ENCODE peak calls at places on chromosomes 16 and 17, in seven cellular contexts. E is suprapubic skin, N is prostate gland, L is stomach, Y is breast epithelium, F is endothelial cell of umbilical vein, H is HL-60. J is an unnamed sample.

GRCh38 chr17:59435238-59435637 is 103.8 kb downstream of the YPEL2 start:
- DNase-seq in N (no peak), F (peak), L (no peak), Y (no peak), E (no peak), H (no peak), J (no peak)

GRCh38 chr17:35889818-35890773 is 9.9 kb upstream of the CCL5 start:
- DNase-seq in F (peak), N (no peak), H (no peak), E (no peak), L (peak), Y (no peak), J (no peak)

GRCh38 chr17:72863511-72864175 is 228.8 kb downstream of the SLC39A11 start:
- DNase-seq in L (no peak), F (no peak), N (no peak), Y (no peak), H (no peak), E (no peak), J (no peak)

GRCh38 chr16:49094471-49094870 is 187.2 kb downstream of the CBLN1 start:
- DNase-seq in Y (no peak), L (no peak), N (no peak), F (no peak), E (no peak), H (no peak), J (no peak)

GRCh38 chr16:10663146-10663545 is 31.6 kb downstream of the TEKT5 start:
- DNase-seq in H (no peak), F (no peak), E (no peak), N (no peak), Y (no peak), L (no peak), J (no peak)

GRCh38 chr16:87086156-87086555 is 231.0 kb downstream of the C16orf95 start:
- DNase-seq in N (no peak), Y (no peak), L (no peak), H (no peak), E (no peak), F (no peak), J (no peak)

GRCh38 chr16:29898786-29899515 is 399 bp downstream of the SEZ6L2 start:
- DNase-seq in Y (no peak), N (no peak), L (peak), H (no peak), E (no peak), F (no peak), J (no peak)

GRCh38 chr16:12874135-12874534 is 27.3 kb upstream of the SHISA9 start:
- DNase-seq in F (peak), L (no peak), H (no peak), N (no peak), Y (no peak), E (no peak), J (no peak)

GRCh38 chr17:55089955-55090573 is 121.5 kb downstream of the STXBP4 start:
- DNase-seq in N (no peak), F (no peak), L (no peak), E (no peak), H (no peak), Y (no peak), J (no peak)

GRCh38 chr17:76078859-76079576 is at the start of gene ZACN:
- DNase-seq in E (no peak), N (no peak), F (no peak), H (no peak), Y (no peak), L (no peak), J (no peak)

GRCh38 chr16:74767749-74768148 is 6.9 kb downstream of the FA2H start:
- DNase-seq in E (peak), F (no peak), Y (no peak), H (no peak), N (no peak), L (no peak), J (peak)

GRCh38 chr16:69306031-69306430 is 5.1 kb upstream of the VPS4A start:
- DNase-seq in F (no peak), N (no peak), E (no peak), Y (no peak), L (no peak), H (no peak), J (no peak)

GRCh38 chr17:46984892-46985291 is 5.8 kb upstream of the RPRML start:
- DNase-seq in N (no peak), H (no peak), F (peak), L (peak), Y (no peak), E (no peak), J (no peak)

GRCh38 chr17:59427996-59428395 is 96.5 kb downstream of the YPEL2 start:
- DNase-seq in E (no peak), F (peak), L (no peak), H (no peak), N (no peak), Y (no peak), J (no peak)

GRCh38 chr17:17474341-17474740 is 2.5 kb upstream of the MED9 start:
- DNase-seq in F (no peak), N (no peak), H (no peak), Y (no peak), L (no peak), E (no peak), J (peak)

GRCh38 chr16:30948087-30948955 is 547 bp upstream of the ORAI3 start:
- DNase-seq in F (peak), N (peak), Y (peak), L (peak), H (no peak), E (no peak), J (peak)

GRCh38 chr17:73271078-73271477 is 9.4 kb upstream of the CPSF4L start:
- DNase-seq in L (no peak), E (no peak), Y (no peak), F (no peak), N (no peak), H (peak), J (no peak)

DNA sequence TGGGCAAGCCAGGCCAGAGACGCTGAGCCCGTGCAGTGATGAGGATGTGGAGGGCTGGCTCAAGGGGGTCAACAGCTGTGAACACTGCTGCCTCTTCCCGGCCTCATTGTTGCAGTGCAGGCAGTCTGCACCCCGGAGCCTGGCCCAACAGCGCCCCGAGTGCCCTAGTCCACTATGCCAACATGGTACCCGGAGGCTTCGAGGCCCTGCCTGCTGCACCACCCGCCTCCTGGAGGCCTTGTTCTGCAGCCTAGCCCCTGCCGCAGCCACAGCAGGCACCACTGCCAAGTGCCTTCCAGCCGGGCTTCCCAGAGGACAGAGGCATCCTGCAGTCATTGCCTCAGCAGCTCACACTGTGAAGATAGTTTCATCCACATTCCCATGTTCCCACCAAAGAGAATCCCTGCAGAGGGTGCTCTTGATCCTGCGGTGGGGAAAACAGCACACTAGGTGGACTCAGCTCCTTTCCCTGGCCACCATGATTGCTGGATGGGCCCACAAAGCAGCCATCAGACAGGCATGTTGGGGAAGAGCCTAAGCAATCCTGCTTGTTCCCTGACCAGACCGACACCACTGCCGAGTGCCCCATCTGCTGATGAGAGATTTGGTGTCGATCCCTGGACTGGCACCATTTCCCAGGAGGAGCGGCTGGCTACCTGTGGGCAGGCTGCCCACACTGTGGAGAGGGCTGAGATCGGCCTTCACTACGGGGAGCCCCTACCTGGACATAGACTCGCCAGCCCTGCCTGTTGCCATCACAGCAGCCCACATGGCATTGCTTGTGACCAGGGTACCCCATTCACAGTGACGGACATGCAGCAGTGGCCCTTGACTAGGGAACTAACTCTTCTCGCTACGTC is 44.9 kb downstream of the USP22 start:
- DNase-seq in L (no peak), E (no peak), N (no peak), Y (no peak), H (no peak), F (no peak), J (peak)
- TF ChIP-seq POLR2AphosphoS5 in L (no peak), E (no peak), N (no peak), Y (no peak), H (no peak), F (no peak), J (no peak)

GRCh38 chr17:43787728-43788127 is 7.5 kb downstream of the CFAP97D1 start:
- DNase-seq in Y (no peak), N (no peak), F (no peak), L (no peak), E (no peak), H (no peak), J (no peak)

GRCh38 chr17:43782903-43783462 is 2.7 kb downstream of the CFAP97D1 start:
- DNase-seq in Y (no peak), E (no peak), F (no peak), N (no peak), L (no peak), H (no peak), J (no peak)

GRCh38 chr17:43780135-43780534 is at the start of gene CFAP97D1:
- DNase-seq in L (no peak), H (no peak), Y (no peak), E (no peak), N (no peak), F (no peak), J (peak)

GRCh38 chr17:43784068-43784467 is 3.8 kb downstream of the CFAP97D1 start:
- DNase-seq in H (no peak), N (no peak), L (no peak), F (no peak), E (no peak), Y (no peak), J (no peak)

GRCh38 chr17:43784628-43785101 is 4.4 kb downstream of the CFAP97D1 start:
- DNase-seq in Y (no peak), H (no peak), F (no peak), L (no peak), E (no peak), N (no peak), J (no peak)
- H3K27ac ChIP-seq in Y (no peak), H (no peak), F (no peak), L (no peak), E (no peak), N (no peak), J (no peak)

DNA sequence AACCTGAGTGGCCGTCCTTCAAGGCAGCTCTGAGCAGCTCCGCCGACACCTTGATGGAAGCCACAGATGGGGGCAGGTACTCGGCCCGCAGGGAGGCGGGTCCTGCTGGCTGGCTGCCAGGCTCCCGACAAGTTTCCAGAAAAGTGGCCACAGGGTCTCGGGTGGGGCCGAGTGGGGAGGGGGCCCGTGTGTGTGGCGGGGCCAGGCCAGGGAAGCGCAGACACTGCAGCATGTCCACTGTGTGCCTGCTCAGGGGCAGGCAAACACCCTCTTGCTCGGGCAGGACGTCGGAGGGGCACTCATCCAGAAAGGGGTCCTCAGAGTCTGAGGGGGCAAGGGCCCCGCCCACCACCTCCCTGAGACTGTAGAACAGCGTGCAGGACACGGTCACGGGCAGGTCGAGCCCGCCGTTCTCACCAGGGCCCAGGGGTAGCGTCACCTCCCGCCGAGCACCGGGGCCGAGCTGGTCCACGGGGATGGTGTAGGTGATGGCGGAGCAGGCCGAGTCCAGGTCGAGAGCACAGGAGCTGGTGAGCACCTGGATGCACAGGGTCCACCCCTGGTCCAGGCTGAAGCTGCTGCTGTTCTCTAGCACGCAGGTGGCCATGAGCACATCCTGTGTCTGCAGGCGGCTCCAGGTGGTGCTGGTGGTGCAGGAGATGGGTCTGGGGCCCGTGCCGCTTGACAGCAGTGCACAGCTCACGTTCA is 5.1 kb downstream of the FAAP100 start:
- DNase-seq in E (no peak), Y (no peak), N (no peak), H (no peak), L (no peak), F (no peak), J (no peak)
- TF ChIP-seq POLR2AphosphoS5 in E (no peak), Y (no peak), N (no peak), H (no peak), L (no peak), F (no peak), J (no peak)

GRCh38 chr17:40625311-40625710 is 22.3 kb downstream of the SMARCE1 start:
- DNase-seq in H (no peak), L (no peak), F (no peak), Y (no peak), E (no peak), N (no peak), J (no peak)
- H3K27ac ChIP-seq in H (no peak), L (no peak), F (no peak), Y (no peak), E (no peak), N (no peak), J (no peak)

GRCh38 chr17:50707296-50708049 is at the start of gene ANKRD40:
- DNase-seq in Y (peak), N (peak), L (peak), H (peak), F (peak), E (peak), J (peak)
- TF ChIP-seq POLR2AphosphoS5 in Y (peak), N (peak), L (peak), H (peak), F (peak), E (peak), J (peak)

DNA sequence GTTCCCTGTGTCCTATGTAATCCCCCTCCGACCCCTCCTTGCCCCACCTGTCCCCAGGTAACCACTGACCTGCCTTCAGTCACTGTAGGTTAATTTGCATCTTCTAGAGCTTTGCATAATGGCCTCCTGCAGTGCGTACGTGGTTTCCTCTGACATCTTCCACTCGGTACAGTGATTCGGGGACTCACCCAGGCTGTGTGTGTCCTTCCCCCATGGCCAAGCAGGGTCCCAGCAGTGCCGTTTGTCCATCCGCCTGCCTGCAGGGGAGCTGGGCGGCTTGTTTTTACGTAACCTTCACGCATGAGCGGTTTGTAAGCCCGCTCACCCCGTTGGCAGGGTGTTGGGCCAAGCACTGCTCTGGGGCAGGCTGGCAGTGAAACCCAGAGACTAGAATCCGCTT is 7.9 kb downstream of the MAPK8IP3 start:
- DNase-seq in L (no peak), E (no peak), F (no peak), N (no peak), Y (no peak), H (no peak), J (peak)
- H3K27ac ChIP-seq in L (no peak), E (no peak), F (no peak), N (no peak), Y (no peak), H (no peak), J (peak)